ENCODE peak calls at places on chromosome 10, in ten cellular contexts. One of them, this sample, is unnamed.

GRCh38 chr10:132001238-132001977 is 19.7 kb upstream of the BNIP3 start:
- DNase-seq in heart left ventricle: no peak
- DNase-seq in AG10803: peak
- DNase-seq in cardiac fibroblast: peak
- DNase-seq in Peyer's patch: no peak
- DNase-seq in IMR-90: peak
- DNase-seq in OCI-LY7: no peak
- DNase-seq in stomach: no peak
- DNase-seq in AG04450: no peak
- DNase-seq in HFF-Myc: no peak
- DNase-seq in this sample: peak

GRCh38 chr10:77907900-77908717 is 18.4 kb downstream of the DLG5 start:
- DNase-seq in heart left ventricle: no peak
- DNase-seq in AG10803: no peak
- DNase-seq in cardiac fibroblast: no peak
- DNase-seq in Peyer's patch: no peak
- DNase-seq in IMR-90: no peak
- DNase-seq in OCI-LY7: peak
- DNase-seq in stomach: no peak
- DNase-seq in AG04450: no peak
- DNase-seq in HFF-Myc: no peak
- DNase-seq in this sample: no peak

GRCh38 chr10:44983066-44983894 is 4.7 kb upstream of the DEPP1 start:
- DNase-seq in heart left ventricle: peak
- DNase-seq in AG10803: no peak
- DNase-seq in cardiac fibroblast: no peak
- DNase-seq in Peyer's patch: peak
- DNase-seq in IMR-90: no peak
- DNase-seq in OCI-LY7: no peak
- DNase-seq in stomach: no peak
- DNase-seq in AG04450: no peak
- DNase-seq in HFF-Myc: no peak
- DNase-seq in this sample: no peak

GRCh38 chr10:102832987-102833386 is 4.2 kb downstream of the CYP17A1 start:
- DNase-seq in heart left ventricle: no peak
- DNase-seq in AG10803: peak
- DNase-seq in cardiac fibroblast: no peak
- DNase-seq in Peyer's patch: no peak
- DNase-seq in IMR-90: peak
- DNase-seq in OCI-LY7: no peak
- DNase-seq in stomach: no peak
- DNase-seq in AG04450: no peak
- DNase-seq in HFF-Myc: no peak
- DNase-seq in this sample: no peak

GRCh38 chr10:32131388-32131787 is 75.2 kb upstream of the KIF5B start:
- DNase-seq in heart left ventricle: no peak
- DNase-seq in AG10803: no peak
- DNase-seq in cardiac fibroblast: no peak
- DNase-seq in Peyer's patch: no peak
- DNase-seq in IMR-90: no peak
- DNase-seq in OCI-LY7: no peak
- DNase-seq in stomach: no peak
- DNase-seq in AG04450: no peak
- DNase-seq in HFF-Myc: no peak
- DNase-seq in this sample: no peak

GRCh38 chr10:89167915-89168314 is 39.2 kb downstream of the CH25H start:
- DNase-seq in heart left ventricle: no peak
- DNase-seq in AG10803: no peak
- DNase-seq in cardiac fibroblast: no peak
- DNase-seq in Peyer's patch: no peak
- DNase-seq in IMR-90: no peak
- DNase-seq in OCI-LY7: no peak
- DNase-seq in stomach: no peak
- DNase-seq in AG04450: no peak
- DNase-seq in HFF-Myc: no peak
- DNase-seq in this sample: no peak

GRCh38 chr10:58518775-58519174 is 6.1 kb downstream of the BICC1 start:
- DNase-seq in heart left ventricle: no peak
- DNase-seq in AG10803: no peak
- DNase-seq in cardiac fibroblast: peak
- DNase-seq in Peyer's patch: no peak
- DNase-seq in IMR-90: peak
- DNase-seq in OCI-LY7: no peak
- DNase-seq in stomach: no peak
- DNase-seq in AG04450: no peak
- DNase-seq in HFF-Myc: no peak
- DNase-seq in this sample: no peak

GRCh38 chr10:100033766-100034418 is 24.1 kb upstream of the DNMBP start:
- DNase-seq in heart left ventricle: no peak
- DNase-seq in AG10803: no peak
- DNase-seq in cardiac fibroblast: no peak
- DNase-seq in Peyer's patch: no peak
- DNase-seq in IMR-90: no peak
- DNase-seq in OCI-LY7: no peak
- DNase-seq in stomach: no peak
- DNase-seq in AG04450: no peak
- DNase-seq in HFF-Myc: no peak
- DNase-seq in this sample: no peak

GRCh38 chr10:14688606-14689005 is 86.1 kb downstream of the FAM107B start:
- DNase-seq in heart left ventricle: no peak
- DNase-seq in AG10803: peak
- DNase-seq in cardiac fibroblast: peak
- DNase-seq in Peyer's patch: no peak
- DNase-seq in IMR-90: peak
- DNase-seq in OCI-LY7: no peak
- DNase-seq in stomach: no peak
- DNase-seq in AG04450: peak
- DNase-seq in HFF-Myc: peak
- DNase-seq in this sample: peak

GRCh38 chr10:14573666-14574261 is 200.9 kb downstream of the FAM107B start:
- DNase-seq in heart left ventricle: no peak
- DNase-seq in AG10803: peak
- DNase-seq in cardiac fibroblast: peak
- DNase-seq in Peyer's patch: no peak
- DNase-seq in IMR-90: peak
- DNase-seq in OCI-LY7: no peak
- DNase-seq in stomach: no peak
- DNase-seq in AG04450: no peak
- DNase-seq in HFF-Myc: peak
- DNase-seq in this sample: peak

GRCh38 chr10:8137272-8137680 is 82.8 kb downstream of the GATA3 start:
- DNase-seq in heart left ventricle: no peak
- DNase-seq in AG10803: no peak
- DNase-seq in cardiac fibroblast: no peak
- DNase-seq in Peyer's patch: no peak
- DNase-seq in IMR-90: no peak
- DNase-seq in OCI-LY7: no peak
- DNase-seq in stomach: no peak
- DNase-seq in AG04450: no peak
- DNase-seq in HFF-Myc: no peak
- DNase-seq in this sample: no peak

GRCh38 chr10:17506390-17506789 is 52.0 kb upstream of the ST8SIA6 start:
- DNase-seq in heart left ventricle: no peak
- DNase-seq in AG10803: no peak
- DNase-seq in cardiac fibroblast: no peak
- DNase-seq in Peyer's patch: no peak
- DNase-seq in IMR-90: no peak
- DNase-seq in OCI-LY7: no peak
- DNase-seq in stomach: no peak
- DNase-seq in AG04450: no peak
- DNase-seq in HFF-Myc: no peak
- DNase-seq in this sample: no peak

GRCh38 chr10:43226851-43227845 is 39.7 kb downstream of the RASGEF1A start:
- DNase-seq in heart left ventricle: peak
- DNase-seq in AG10803: no peak
- DNase-seq in cardiac fibroblast: no peak
- DNase-seq in Peyer's patch: peak
- DNase-seq in IMR-90: no peak
- DNase-seq in OCI-LY7: no peak
- DNase-seq in stomach: no peak
- DNase-seq in AG04450: no peak
- DNase-seq in HFF-Myc: no peak
- DNase-seq in this sample: no peak

GRCh38 chr10:30671011-30671616 is 41.6 kb upstream of the LYZL2 start:
- DNase-seq in heart left ventricle: peak
- DNase-seq in AG10803: peak
- DNase-seq in cardiac fibroblast: peak
- DNase-seq in Peyer's patch: peak
- DNase-seq in IMR-90: peak
- DNase-seq in OCI-LY7: peak
- DNase-seq in stomach: no peak
- DNase-seq in AG04450: peak
- DNase-seq in HFF-Myc: peak
- DNase-seq in this sample: peak

GRCh38 chr10:95755511-95756004 is 405 bp upstream of the ENTPD1 start:
- DNase-seq in heart left ventricle: peak
- DNase-seq in AG10803: no peak
- DNase-seq in cardiac fibroblast: peak
- DNase-seq in Peyer's patch: peak
- DNase-seq in IMR-90: no peak
- DNase-seq in OCI-LY7: no peak
- DNase-seq in stomach: peak
- DNase-seq in AG04450: no peak
- DNase-seq in HFF-Myc: no peak
- DNase-seq in this sample: peak

GRCh38 chr10:72274730-72275350 is 1.1 kb downstream of the DDIT4 start:
- DNase-seq in heart left ventricle: peak
- DNase-seq in AG10803: peak
- DNase-seq in cardiac fibroblast: peak
- DNase-seq in Peyer's patch: peak
- DNase-seq in IMR-90: peak
- DNase-seq in OCI-LY7: peak
- DNase-seq in stomach: peak
- DNase-seq in AG04450: no peak
- DNase-seq in HFF-Myc: no peak
- DNase-seq in this sample: peak

DNA sequence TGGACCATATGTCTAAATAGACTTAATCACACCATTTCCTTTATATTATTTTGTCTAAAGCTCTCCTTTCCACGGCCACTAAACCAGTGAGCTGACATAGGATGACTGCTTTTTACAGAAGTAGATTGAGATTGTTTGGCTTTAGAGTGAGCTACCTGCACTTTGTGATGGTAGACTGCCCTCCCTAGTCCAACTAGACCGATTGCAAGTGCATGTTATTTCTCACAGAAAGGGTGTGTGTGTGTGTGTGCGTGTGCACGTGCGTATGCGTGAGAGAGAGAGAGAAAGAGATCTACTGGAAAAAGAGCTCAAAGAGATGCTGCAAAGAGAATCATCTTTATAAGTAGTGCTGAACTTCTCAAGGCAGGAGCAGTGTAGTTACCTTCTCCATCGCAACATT is 60.7 kb downstream of the VCL start:
- DNase-seq in heart left ventricle: no peak
- DNase-seq in AG10803: peak
- DNase-seq in cardiac fibroblast: no peak
- DNase-seq in Peyer's patch: no peak
- DNase-seq in IMR-90: no peak
- DNase-seq in OCI-LY7: peak
- DNase-seq in stomach: no peak
- DNase-seq in AG04450: no peak
- DNase-seq in HFF-Myc: no peak
- DNase-seq in this sample: peak
- TF ChIP-seq CTCF in heart left ventricle: no peak
- TF ChIP-seq CTCF in AG10803: no peak
- TF ChIP-seq CTCF in cardiac fibroblast: no peak
- TF ChIP-seq CTCF in Peyer's patch: no peak
- TF ChIP-seq CTCF in IMR-90: no peak
- TF ChIP-seq CTCF in OCI-LY7: peak
- TF ChIP-seq CTCF in stomach: no peak
- TF ChIP-seq CTCF in AG04450: no peak
- TF ChIP-seq CTCF in HFF-Myc: no peak
- TF ChIP-seq CTCF in this sample: no peak

DNA sequence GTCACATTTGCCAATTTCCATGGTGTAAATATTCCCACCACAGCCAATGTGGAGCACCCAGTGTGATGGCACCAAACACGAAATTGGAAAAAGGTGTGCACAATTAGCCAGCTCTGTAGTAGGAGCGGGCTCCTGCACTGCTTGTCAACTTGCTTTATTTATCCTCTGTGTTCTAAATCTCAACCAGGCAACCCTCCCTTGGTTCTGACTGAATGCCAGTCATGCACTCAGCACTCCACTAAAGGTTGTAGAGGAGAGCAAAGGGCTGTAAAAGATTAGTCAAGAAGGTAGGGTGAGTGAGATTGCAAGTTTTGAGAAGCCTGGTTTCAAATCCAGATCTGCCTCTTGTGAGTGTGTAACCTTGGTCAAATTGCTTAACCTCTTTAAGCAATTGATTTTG is 71.5 kb upstream of the EGR2 start:
- DNase-seq in heart left ventricle: no peak
- DNase-seq in AG10803: no peak
- DNase-seq in cardiac fibroblast: no peak
- DNase-seq in Peyer's patch: no peak
- DNase-seq in IMR-90: no peak
- DNase-seq in OCI-LY7: no peak
- DNase-seq in stomach: no peak
- DNase-seq in AG04450: no peak
- DNase-seq in HFF-Myc: no peak
- DNase-seq in this sample: no peak
- H3K4me3 ChIP-seq in heart left ventricle: no peak
- H3K4me3 ChIP-seq in AG10803: no peak
- H3K4me3 ChIP-seq in cardiac fibroblast: no peak
- H3K4me3 ChIP-seq in Peyer's patch: no peak
- H3K4me3 ChIP-seq in IMR-90: no peak
- H3K4me3 ChIP-seq in OCI-LY7: no peak
- H3K4me3 ChIP-seq in stomach: no peak
- H3K4me3 ChIP-seq in AG04450: no peak
- H3K4me3 ChIP-seq in HFF-Myc: no peak
- H3K4me3 ChIP-seq in this sample: no peak

GRCh38 chr10:123553810-123554430 is 112.2 kb upstream of the GPR26 start:
- DNase-seq in heart left ventricle: no peak
- DNase-seq in AG10803: no peak
- DNase-seq in cardiac fibroblast: no peak
- DNase-seq in Peyer's patch: no peak
- DNase-seq in IMR-90: no peak
- DNase-seq in OCI-LY7: no peak
- DNase-seq in stomach: no peak
- DNase-seq in AG04450: no peak
- DNase-seq in HFF-Myc: no peak
- DNase-seq in this sample: no peak
- TF ChIP-seq CTCF in heart left ventricle: no peak
- TF ChIP-seq CTCF in AG10803: no peak
- TF ChIP-seq CTCF in cardiac fibroblast: no peak
- TF ChIP-seq CTCF in Peyer's patch: no peak
- TF ChIP-seq CTCF in IMR-90: no peak
- TF ChIP-seq CTCF in OCI-LY7: no peak
- TF ChIP-seq CTCF in stomach: no peak
- TF ChIP-seq CTCF in AG04450: no peak
- TF ChIP-seq CTCF in HFF-Myc: no peak
- TF ChIP-seq CTCF in this sample: no peak

GRCh38 chr10:113753020-113753692 is 1.7 kb downstream of the PLEKHS1 start:
- DNase-seq in heart left ventricle: no peak
- DNase-seq in AG10803: no peak
- DNase-seq in cardiac fibroblast: no peak
- DNase-seq in Peyer's patch: peak
- DNase-seq in IMR-90: peak
- DNase-seq in OCI-LY7: no peak
- DNase-seq in stomach: peak
- DNase-seq in AG04450: peak
- DNase-seq in HFF-Myc: no peak
- DNase-seq in this sample: no peak
- H3K4me3 ChIP-seq in heart left ventricle: no peak
- H3K4me3 ChIP-seq in AG10803: no peak
- H3K4me3 ChIP-seq in cardiac fibroblast: no peak
- H3K4me3 ChIP-seq in Peyer's patch: peak
- H3K4me3 ChIP-seq in IMR-90: no peak
- H3K4me3 ChIP-seq in OCI-LY7: no peak
- H3K4me3 ChIP-seq in stomach: no peak
- H3K4me3 ChIP-seq in AG04450: no peak
- H3K4me3 ChIP-seq in HFF-Myc: no peak
- H3K4me3 ChIP-seq in this sample: no peak

GRCh38 chr10:82150123-82150900 is 275.3 kb downstream of the NRG3 start:
- DNase-seq in heart left ventricle: peak
- DNase-seq in AG10803: no peak
- DNase-seq in cardiac fibroblast: peak
- DNase-seq in Peyer's patch: no peak
- DNase-seq in IMR-90: no peak
- DNase-seq in OCI-LY7: peak
- DNase-seq in stomach: no peak
- DNase-seq in AG04450: no peak
- DNase-seq in HFF-Myc: no peak
- DNase-seq in this sample: peak
- TF ChIP-seq CTCF in heart left ventricle: no peak
- TF ChIP-seq CTCF in AG10803: no peak
- TF ChIP-seq CTCF in cardiac fibroblast: peak
- TF ChIP-seq CTCF in Peyer's patch: no peak
- TF ChIP-seq CTCF in IMR-90: no peak
- TF ChIP-seq CTCF in OCI-LY7: peak
- TF ChIP-seq CTCF in stomach: no peak
- TF ChIP-seq CTCF in AG04450: no peak
- TF ChIP-seq CTCF in HFF-Myc: no peak
- TF ChIP-seq CTCF in this sample: peak

This sample was measured in fibroblast of pulmonary artery.